ENCODE peak calls at places on chromosomes 5 and 9, in five cellular contexts. R is M059J; W is T follicular helper cell; P is naive thymus-derived CD8-positive, alpha-beta T cell; B is ureter. V is an unnamed sample.

GRCh38 chr5:74636552-74636951 is 4.0 kb downstream of the ENC1 start:
- DNase-seq in R (no peak), W (no peak), P (no peak), B (no peak), V (no peak)

GRCh38 chr9:116087751-116088194 is 65.8 kb upstream of the PAPPA start:
- DNase-seq in R (peak), W (no peak), P (no peak), B (no peak), V (no peak)

GRCh38 chr9:99023831-99024230 is 80.1 kb downstream of the COL15A1 start:
- DNase-seq in R (peak), W (no peak), P (no peak), B (peak), V (no peak)

GRCh38 chr5:1345876-1346626 is 1.2 kb upstream of the CLPTM1L start:
- DNase-seq in R (no peak), W (no peak), P (no peak), B (no peak), V (no peak)

GRCh38 chr5:118440496-118440895 is 547.9 kb downstream of the DTWD2 start:
- DNase-seq in R (no peak), W (no peak), P (no peak), B (no peak), V (no peak)

GRCh38 chr5:5278815-5279381 is 138.8 kb downstream of the ADAMTS16 start:
- DNase-seq in R (no peak), W (no peak), P (no peak), B (no peak), V (no peak)

GRCh38 chr9:85715587-85715986 is 26.2 kb downstream of the AGTPBP1 start:
- DNase-seq in R (no peak), W (no peak), P (no peak), B (no peak), V (no peak)

GRCh38 chr9:100229136-100229535 is 123.6 kb downstream of the TEX10 start:
- DNase-seq in R (no peak), W (no peak), P (no peak), B (no peak), V (no peak)

GRCh38 chr5:80931423-80931822 is 28.7 kb upstream of the RASGRF2 start:
- DNase-seq in R (no peak), W (no peak), P (no peak), B (no peak), V (no peak)

GRCh38 chr5:14122089-14122488 is 21.1 kb upstream of the TRIO start:
- DNase-seq in R (no peak), W (no peak), P (no peak), B (no peak), V (no peak)

GRCh38 chr5:36238896-36239295 is 2.8 kb downstream of the NADK2 start:
- DNase-seq in R (peak), W (no peak), P (no peak), B (no peak), V (no peak)

GRCh38 chr9:16571127-16571848 is 299.2 kb downstream of the BNC2 start:
- DNase-seq in R (no peak), W (no peak), P (no peak), B (no peak), V (no peak)